ENCODE peak calls at places on chromosome 21, in four cellular contexts. E is K562, Y is HepG2, Z is HCT116. O is an unnamed sample.

GRCh38 chr21:34599534-34600101 is 15.3 kb downstream of the RCAN1 start:
- DNase-seq in E (no peak), Y (no peak), Z (no peak), O (no peak)

GRCh38 chr21:34202553-34203332 is 129.4 kb downstream of the MRPS6 start:
- DNase-seq in E (no peak), Y (no peak), Z (peak; percentile 3), O (no peak)

GRCh38 chr21:16186742-16187141 is 457.0 kb downstream of the USP25 start:
- DNase-seq in E (no peak), Y (no peak), Z (no peak), O (no peak)

GRCh38 chr21:25509862-25510261 is 97.4 kb downstream of the MRPL39 start:
- DNase-seq in E (no peak), Y (no peak), Z (no peak), O (no peak)

GRCh38 chr21:24148461-24148860 is 1458.8 kb downstream of the MRPL39 start:
- DNase-seq in E (no peak), Y (no peak), Z (no peak), O (no peak)

GRCh38 chr21:27024316-27024715 is 57.4 kb upstream of the ADAMTS5 start:
- DNase-seq in E (no peak), Y (no peak), Z (no peak), O (no peak)

GRCh38 chr21:16279658-16280581 is 550.1 kb downstream of the USP25 start:
- DNase-seq in E (no peak), Y (no peak), Z (no peak), O (no peak)

GRCh38 chr21:36909901-36910561 is 56.4 kb downstream of the HLCS start:
- DNase-seq in E (no peak), Y (peak; percentile 21), Z (peak; percentile 79), O (peak; percentile 91)

GRCh38 chr21:37868446-37868845 is 47.8 kb downstream of the KCNJ6 start:
- DNase-seq in E (no peak), Y (no peak), Z (no peak), O (no peak)

GRCh38 chr21:19340954-19341353 is 937.4 kb upstream of the TMPRSS15 start:
- DNase-seq in E (no peak), Y (no peak), Z (no peak), O (no peak)

GRCh38 chr21:35034203-35034926 is 14.7 kb downstream of the RUNX1 start:
- DNase-seq in E (no peak), Y (no peak), Z (no peak), O (no peak)

GRCh38 chr21:36689324-36689723 is 9.6 kb upstream of the SIM2 start:
- DNase-seq in E (no peak), Y (no peak), Z (no peak), O (no peak)

GRCh38 chr21:45555557-45556301 is 13.5 kb upstream of the SLC19A1 start:
- DNase-seq in E (peak; percentile 93), Y (peak; percentile 86), Z (peak; percentile 88), O (peak; percentile 81)

GRCh38 chr21:34305605-34306235 is 58.1 kb upstream of the KCNE2 start:
- DNase-seq in E (no peak), Y (no peak), Z (no peak), O (no peak)

GRCh38 chr21:33373451-33373850 is 29.8 kb upstream of the IFNGR2 start:
- DNase-seq in E (no peak), Y (no peak), Z (no peak), O (no peak)

DNA sequence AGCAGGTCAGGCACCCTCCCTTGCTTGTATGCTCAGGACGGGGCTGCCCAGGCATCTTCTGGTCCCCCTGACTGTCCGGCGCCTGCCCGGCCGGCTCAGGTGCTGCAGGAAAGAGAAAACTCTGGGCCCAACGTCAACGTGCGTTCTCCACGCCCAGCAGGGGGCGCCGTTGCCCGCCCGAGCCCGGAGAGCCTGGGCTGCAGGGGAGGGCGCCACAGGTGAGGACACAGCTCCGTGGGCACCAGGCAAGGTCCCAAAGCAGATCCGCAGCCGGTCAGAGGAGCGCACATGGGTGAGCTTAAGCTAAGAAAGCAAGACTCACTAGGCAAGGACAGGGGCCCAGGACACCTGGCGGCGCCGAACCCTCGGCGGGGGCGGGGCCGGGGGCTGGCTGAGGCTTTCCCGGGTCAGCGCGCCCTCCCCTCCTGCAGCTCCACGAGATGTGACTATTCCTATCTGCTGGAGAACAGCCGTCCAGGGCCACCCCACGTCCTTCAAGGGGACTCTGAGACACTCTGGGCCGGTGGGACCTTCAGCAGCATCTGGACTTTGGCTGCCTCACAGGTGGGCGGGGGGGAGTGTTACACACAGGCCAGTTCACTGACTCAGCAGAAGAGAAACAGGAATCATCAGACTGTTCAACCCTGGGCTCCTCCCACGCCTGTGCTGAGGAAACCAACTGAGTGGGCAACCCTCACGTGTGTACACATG is 29.3 kb downstream of the KRTAP10-1 start:
- DNase-seq in E (peak; percentile 80), Y (peak; percentile 57), Z (peak; percentile 29), O (no peak)
- TF ChIP-seq TCF7L2 in E (no peak), Y (no peak), Z (no peak), O (no peak)

DNA sequence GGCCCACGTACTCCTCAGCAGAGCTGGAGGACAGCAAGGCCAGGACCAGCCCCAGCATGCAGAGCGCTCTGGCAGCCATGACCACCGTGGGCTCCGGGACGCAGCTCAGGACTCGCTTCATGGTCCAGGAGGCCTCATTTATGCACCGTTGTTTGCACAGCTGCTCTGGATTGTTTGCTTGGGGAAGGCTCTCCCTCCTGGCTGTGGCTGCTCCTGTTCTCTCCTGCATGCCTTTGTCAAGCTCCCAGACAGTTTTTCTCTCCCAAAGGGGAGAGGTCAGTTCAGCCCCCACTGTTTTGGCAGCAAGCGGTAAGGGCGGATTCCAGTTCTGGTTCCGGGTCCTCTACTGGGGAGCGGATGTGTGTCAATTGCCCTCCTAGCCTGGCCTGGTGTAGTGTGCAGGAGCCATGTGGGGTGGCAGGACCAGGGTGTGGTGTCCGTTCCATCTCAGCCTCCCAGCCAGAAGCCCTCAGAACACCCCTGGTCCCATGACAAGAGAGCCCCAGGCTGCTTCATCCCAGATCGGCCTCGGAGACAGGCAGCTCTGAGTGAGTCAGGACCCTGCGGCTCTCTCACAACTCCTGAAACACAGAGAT is at the start of gene TFF3:
- DNase-seq in E (no peak), Y (peak; percentile 84), Z (no peak), O (no peak)
- TF ChIP-seq TCF7L2 in E (no peak), Y (no peak), Z (no peak), O (no peak)

GRCh38 chr21:40466893-40467483 is 380.0 kb downstream of the DSCAM start:
- DNase-seq in E (no peak), Y (no peak), Z (no peak), O (peak; percentile 32)
- TF ChIP-seq TCF7L2 in E (no peak), Y (no peak), Z (no peak), O (no peak)

GRCh38 chr21:31772674-31773555 is 41.0 kb upstream of the SCAF4 start:
- DNase-seq in E (no peak), Y (no peak), Z (no peak), O (no peak)
- TF ChIP-seq TCF7L2 in E (no peak), Y (no peak), Z (no peak), O (no peak)